ENCODE peak calls at places on chromosome 3, in six cellular contexts. Q is astrocyte, P is esophagus squamous epithelium, F is cardiac muscle cell, T is tibial nerve, M is stomach. H is an unnamed sample.

GRCh38 chr3:39812537-39812936 is 3.1 kb downstream of the MYRIP start:
- DNase-seq in Q (no peak), T (no peak), M (peak; percentile 47), F (no peak), P (no peak), H (no peak)

GRCh38 chr3:126612464-126613205 is 42.3 kb downstream of the TXNRD3 start:
- DNase-seq in T (no peak), M (no peak), F (no peak), P (no peak), Q (no peak), H (no peak)

GRCh38 chr3:71258116-71258515 is 325.4 kb downstream of the FOXP1 start:
- DNase-seq in P (no peak), F (peak; percentile 34), T (no peak), Q (peak; percentile 96), M (no peak), H (no peak)

GRCh38 chr3:63870606-63871005 is 6.9 kb downstream of the ATXN7 start:
- DNase-seq in T (no peak), M (no peak), F (no peak), P (no peak), Q (no peak), H (no peak)

GRCh38 chr3:33063651-33064051 is 33.3 kb downstream of the GLB1 start:
- DNase-seq in F (no peak), P (no peak), M (no peak), T (no peak), Q (peak; percentile 22), H (peak; percentile 27)

GRCh38 chr3:157531301-157531660 is 28.1 kb upstream of the VEPH1 start:
- DNase-seq in F (no peak), M (no peak), P (no peak), Q (peak; percentile 74), T (no peak), H (no peak)

GRCh38 chr3:73623996-73624362 is 762 bp downstream of the PDZRN3 start:
- DNase-seq in T (no peak), P (no peak), F (peak; percentile 83), Q (peak; percentile 71), M (peak; percentile 40), H (no peak)

GRCh38 chr3:97636465-97636864 is 128.1 kb upstream of the ARL6 start:
- DNase-seq in T (no peak), P (no peak), M (no peak), F (no peak), Q (no peak), H (no peak)

GRCh38 chr3:31132132-31132769 is 237.8 kb upstream of the GADL1 start:
- DNase-seq in Q (peak; percentile 36), M (no peak), P (no peak), F (peak; percentile 35), T (no peak), H (no peak)

GRCh38 chr3:123048480-123049237 is 18.2 kb upstream of the PDIA5 start:
- DNase-seq in F (no peak), P (no peak), T (no peak), M (no peak), Q (no peak), H (no peak)

GRCh38 chr3:63933459-63933858 is 21.3 kb upstream of the SCAANT1 start:
- DNase-seq in T (no peak), F (no peak), M (no peak), P (no peak), Q (no peak), H (no peak)

GRCh38 chr3:98893740-98894139 is 7.8 kb downstream of the DCBLD2 start:
- DNase-seq in P (no peak), Q (peak; percentile 77), F (no peak), M (no peak), T (no peak), H (no peak)

GRCh38 chr3:20104167-20104661 is 64.0 kb downstream of the KAT2B start:
- DNase-seq in M (no peak), P (no peak), T (no peak), F (no peak), Q (no peak), H (peak; percentile 37)

GRCh38 chr3:37138816-37139215 is 35.6 kb downstream of the LRRFIP2 start:
- DNase-seq in F (no peak), T (no peak), P (no peak), Q (no peak), M (no peak), H (no peak)

GRCh38 chr3:85342915-85343314 is 384.1 kb downstream of the CADM2 start:
- DNase-seq in Q (no peak), F (peak; percentile 49), T (no peak), M (no peak), P (no peak), H (no peak)

GRCh38 chr3:150183619-150184425 is 213.1 kb upstream of the PFN2 start:
- DNase-seq in F (peak; percentile 84), M (peak; percentile 61), Q (peak; percentile 67), P (no peak), T (peak; percentile 23), H (no peak)

DNA sequence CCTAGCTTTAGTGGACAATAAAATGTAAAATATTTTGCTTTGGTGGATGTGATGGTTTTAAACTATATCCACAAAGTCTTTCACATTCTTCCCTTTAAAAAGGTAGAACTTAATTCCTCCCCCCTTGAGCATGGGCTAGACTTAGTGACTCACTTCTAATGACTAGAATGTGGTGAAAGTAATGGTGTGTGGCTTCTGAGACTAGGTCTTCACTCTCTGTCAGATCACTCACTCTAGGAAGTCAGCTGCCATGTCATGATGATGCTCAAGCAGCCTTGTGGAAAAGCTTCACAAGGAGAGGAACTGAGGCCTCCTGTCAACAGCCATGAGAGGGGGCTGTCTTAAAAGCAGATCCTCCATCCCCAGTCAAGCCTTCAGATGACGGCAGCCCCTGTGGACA is 4.2 kb downstream of the LRRC2 start:
- DNase-seq in F (no peak), P (no peak), M (no peak), T (no peak), Q (no peak), H (no peak)
- H3K9me3 ChIP-seq in F (no peaks in the 10 kb centered on the region), P (no peaks in the 10 kb centered on the region), M (no peaks in the 10 kb centered on the region), T (no peaks in the 10 kb centered on the region), Q (no peaks in the 10 kb centered on the region), H (no peaks in the 10 kb centered on the region)

GRCh38 chr3:42037318-42037945 is 53.7 kb upstream of the TRAK1 start:
- DNase-seq in P (no peak), F (no peak), T (no peak), Q (no peak), M (no peak), H (no peak)

GRCh38 chr3:42036483-42036823 is 54.7 kb upstream of the TRAK1 start:
- DNase-seq in Q (peak; percentile 96), P (no peak), F (peak; percentile 87), M (no peak), T (no peak), H (no peak)

GRCh38 chr3:42035007-42035406 is 56.1 kb upstream of the TRAK1 start:
- DNase-seq in F (no peak), T (no peak), M (no peak), Q (no peak), P (no peak), H (no peak)

GRCh38 chr3:42033741-42034140 is 57.4 kb upstream of the TRAK1 start:
- DNase-seq in T (no peak), M (no peak), P (no peak), F (no peak), Q (peak; percentile 57), H (no peak)

GRCh38 chr3:42035816-42036482 is 55.2 kb upstream of the TRAK1 start:
- DNase-seq in T (no peak), M (no peak), P (no peak), F (peak; percentile 23), Q (no peak), H (no peak)
- H3K4me1 ChIP-seq in T (peaks cover 46% of the 10 kb centered on the region), M (peaks cover 38% of the 10 kb centered on the region), P (peaks cover 61% of the 10 kb centered on the region), F (peaks cover 40% of the 10 kb centered on the region), Q (peaks cover 57% of the 10 kb centered on the region), H (no peaks in the 10 kb centered on the region)

DNA sequence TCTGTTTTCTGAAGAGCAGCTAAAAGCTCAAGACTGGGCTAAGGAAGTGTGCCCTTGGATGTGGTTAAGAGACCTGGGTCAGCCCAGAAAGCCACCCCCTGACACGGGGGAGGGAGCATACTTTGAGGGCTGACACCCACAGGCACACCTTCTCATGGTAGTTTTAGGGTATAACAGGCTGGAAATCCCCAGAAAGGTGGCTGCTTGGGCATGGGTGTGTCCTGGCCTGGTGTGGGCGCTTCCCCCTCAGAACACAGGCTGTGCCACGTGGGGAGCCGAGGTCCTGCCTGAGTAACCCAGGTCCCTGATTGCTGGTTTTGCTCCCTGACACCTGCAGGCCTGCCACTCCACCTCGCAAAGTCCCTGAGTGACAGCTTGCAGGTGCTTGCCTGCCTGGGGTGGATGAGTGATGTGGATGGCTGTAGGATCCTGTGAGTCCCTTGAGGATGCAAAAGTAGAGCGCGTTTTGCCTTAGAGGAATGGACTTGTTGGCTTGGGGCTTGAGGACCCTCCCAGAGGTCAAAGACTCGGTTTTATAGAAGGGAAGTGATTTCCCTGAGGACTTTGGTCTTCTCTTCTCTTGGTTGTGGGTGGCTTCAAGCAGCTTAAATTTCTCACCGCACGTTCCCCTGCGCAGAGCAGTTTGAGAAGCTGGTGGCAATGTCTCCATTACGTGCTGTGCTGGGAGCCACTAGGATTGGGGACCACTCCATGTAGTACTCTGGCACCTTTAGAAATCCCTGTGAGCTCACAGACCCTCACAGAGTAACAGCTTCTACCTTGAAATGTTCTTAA is 94.4 kb downstream of the DNASE1L3 start:
- DNase-seq in T (no peak), P (peak; percentile 27), F (no peak), Q (no peak), M (no peak), H (peak; percentile 29)
- H3K27ac ChIP-seq in T (peak overlapping the region; percentile 6), P (peak overlapping the region; percentile 67), F (no peak overlapping the region), Q (no peak overlapping the region), M (peak overlapping the region; percentile 79), H (peak overlapping the region; percentile 1)

DNA sequence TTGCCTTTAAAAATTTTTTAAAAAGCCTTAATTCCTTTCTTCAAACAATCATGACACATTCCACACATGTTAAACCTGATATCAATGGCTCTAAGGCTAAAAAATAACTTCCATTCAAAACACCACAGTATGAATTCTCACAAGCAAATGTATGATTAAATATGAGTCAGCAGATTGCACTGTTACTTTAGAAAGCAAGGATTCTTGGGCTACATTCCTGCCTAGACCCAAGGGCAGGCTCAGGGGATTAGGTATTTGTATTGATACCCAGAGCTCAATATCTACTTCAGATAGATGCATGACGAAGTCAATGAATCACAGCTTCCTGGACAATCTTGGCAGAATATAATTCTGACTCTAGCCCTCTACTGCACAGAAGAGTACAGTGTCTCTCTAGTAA is 65.7 kb downstream of the RARB start:
- DNase-seq in T (no peak), M (no peak), Q (peak; percentile 96), P (no peak), F (no peak), H (no peak)
- H3K9me3 ChIP-seq in T (peaks cover 10% of the 10 kb centered on the region), M (peaks cover 6% of the 10 kb centered on the region), Q (no peaks in the 10 kb centered on the region), P (peaks cover 30% of the 10 kb centered on the region), F (no peaks in the 10 kb centered on the region), H (peaks cover 6% of the 10 kb centered on the region)

DNA sequence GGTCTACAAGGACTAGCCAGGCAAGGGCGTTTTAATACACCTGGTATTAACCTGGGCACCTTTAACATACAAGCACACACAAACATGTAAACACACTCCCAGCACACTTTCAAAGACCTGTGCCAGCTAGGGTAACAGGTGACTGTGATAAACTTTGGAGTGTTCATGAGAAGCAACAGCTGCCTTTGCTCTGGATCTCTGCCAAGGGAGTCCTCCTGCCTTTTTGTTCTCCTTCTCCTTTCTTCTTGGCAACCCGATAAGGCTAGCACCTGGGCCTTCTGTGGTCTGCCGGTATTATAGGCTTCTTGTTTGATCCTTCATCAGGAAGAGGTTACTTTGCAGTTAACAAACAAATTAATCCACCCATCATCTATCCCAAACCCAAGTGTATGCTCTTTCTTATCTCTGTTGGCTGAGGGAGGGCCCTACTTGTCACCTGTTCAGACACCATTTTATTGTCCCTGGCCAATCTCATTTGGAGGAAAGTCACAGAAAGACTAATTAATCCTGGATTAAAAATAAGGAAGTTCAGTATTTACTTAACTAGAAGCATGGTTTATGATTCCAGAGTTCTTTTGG is at the start of gene RETNLB:
- DNase-seq in Q (no peak), F (no peak), M (peak; percentile 73), T (no peak), P (no peak), H (no peak)
- H3K4me1 ChIP-seq in Q (no peaks in the 10 kb centered on the region), F (no peaks in the 10 kb centered on the region), M (no peaks in the 10 kb centered on the region), T (no peaks in the 10 kb centered on the region), P (no peaks in the 10 kb centered on the region), H (no peaks in the 10 kb centered on the region)

GRCh38 chr3:29871087-29871486 is 590.2 kb downstream of the RBMS3 start:
- DNase-seq in M (no peak), Q (no peak), P (no peak), F (no peak), T (no peak), H (no peak)
- H3K27ac ChIP-seq in M (no peak overlapping the region), Q (no peak overlapping the region), P (no peak overlapping the region), F (no peak overlapping the region), T (no peak overlapping the region), H (no peak overlapping the region)